ENCODE peak calls at places on chromosomes 3 and 15, in eight cellular contexts. M is RPMI7951, R is T-helper 9 cell, U is lung, X is substantia nigra, A is iPS-NIHi11, V is A549, Q is LoVo. N is an unnamed sample.

GRCh38 chr3:70990190-70990589 is 593.3 kb downstream of the FOXP1 start:
- DNase-seq in Q (no peak), A (no peak), U (no peak), X (no peak), R (no peak), V (no peak), M (no peak), N (no peak)

GRCh38 chr3:99895706-99896441 is 78.2 kb downstream of the CMSS1 start:
- DNase-seq in Q (peak; percentile 64), X (no peak), A (no peak), M (peak; percentile 94), R (no peak), V (peak; percentile 28), U (no peak), N (peak; percentile 93)

GRCh38 chr15:45715528-45715927 is 80.7 kb downstream of the SQOR start:
- DNase-seq in M (peak; percentile 36), A (no peak), V (no peak), U (no peak), X (no peak), Q (peak; percentile 16), R (no peak), N (no peak)

GRCh38 chr3:177329854-177330253 is 132.6 kb upstream of the TBL1XR1 start:
- DNase-seq in X (no peak), Q (no peak), U (peak; percentile 38), R (no peak), V (no peak), M (no peak), A (no peak), N (no peak)

GRCh38 chr15:40493089-40493840 is 22.5 kb downstream of the CHST14 start:
- DNase-seq in M (peak; percentile 83), Q (no peak), U (peak; percentile 46), X (no peak), V (no peak), R (peak; percentile 23), A (no peak), N (peak; percentile 70)

GRCh38 chr15:63089260-63090043 is 32.2 kb upstream of the LACTB start:
- DNase-seq in X (no peak), U (no peak), A (no peak), M (peak; percentile 91), R (no peak), V (peak; percentile 43), Q (no peak), N (peak; percentile 98)

GRCh38 chr3:81778678-81779182 is 17.3 kb upstream of the GBE1 start:
- DNase-seq in X (no peak), R (no peak), M (peak; percentile 70), A (no peak), V (no peak), Q (no peak), U (no peak), N (no peak)

GRCh38 chr15:80967451-80967850 is 22.2 kb downstream of the MESD start:
- DNase-seq in R (no peak), V (no peak), A (peak; percentile 73), M (peak; percentile 83), Q (no peak), X (no peak), U (no peak), N (no peak)

GRCh38 chr3:57298041-57298440 is 5.6 kb upstream of the ASB14 start:
- DNase-seq in A (peak; percentile 25), V (peak; percentile 36), Q (peak; percentile 61), X (no peak), M (peak; percentile 47), R (no peak), U (no peak), N (peak; percentile 83)

GRCh38 chr3:32239638-32240550 is 1.4 kb downstream of the CMTM8 start:
- DNase-seq in A (peak; percentile 50), R (peak; percentile 24), V (peak; percentile 79), U (peak; percentile 40), M (no peak), Q (peak; percentile 69), X (no peak), N (peak; percentile 47)

GRCh38 chr15:52236015-52236414 is 44.8 kb upstream of the GNB5 start:
- DNase-seq in V (no peak), M (peak; percentile 51), R (no peak), A (no peak), U (no peak), Q (no peak), X (no peak), N (peak; percentile 25)

GRCh38 chr3:158918008-158918407 is 116.2 kb downstream of the MFSD1 start:
- DNase-seq in R (no peak), X (peak; percentile 28), M (peak; percentile 90), V (peak; percentile 15), Q (peak; percentile 37), A (peak; percentile 64), U (no peak), N (peak; percentile 97)

GRCh38 chr3:24548278-24548677 is 53.6 kb upstream of the THRB start:
- DNase-seq in R (no peak), M (peak; percentile 33), A (no peak), Q (no peak), U (no peak), X (no peak), V (no peak), N (peak; percentile 20)

GRCh38 chr3:42836545-42837123 is 27.4 kb downstream of the ACKR2 start:
- DNase-seq in Q (no peak), R (no peak), V (no peak), M (no peak), X (no peak), A (no peak), U (no peak), N (no peak)

GRCh38 chr15:100913961-100914360 is 5.2 kb upstream of the LRRK1 start:
- DNase-seq in A (no peak), R (no peak), M (peak; percentile 48), Q (no peak), U (no peak), V (no peak), X (no peak), N (no peak)

GRCh38 chr3:111484666-111485065 is 57.3 kb upstream of the CD96 start:
- DNase-seq in X (no peak), Q (peak; percentile 13), U (no peak), M (no peak), A (no peak), R (no peak), V (no peak), N (no peak)

GRCh38 chr15:38894260-38894948 is 329.8 kb upstream of the RASGRP1 start:
- DNase-seq in Q (peak; percentile 65), A (no peak), U (no peak), V (peak; percentile 19), R (no peak), M (peak; percentile 100), X (no peak), N (peak; percentile 93)

GRCh38 chr15:62391565-62392262 is 226.6 kb upstream of the C2CD4B start:
- DNase-seq in Q (peak; percentile 60), U (no peak), X (peak; percentile 19), M (peak; percentile 62), R (no peak), V (peak; percentile 55), A (peak; percentile 66), N (no peak)

GRCh38 chr3:69033470-69033869 is 18.7 kb downstream of the TMF1 start:
- DNase-seq in V (no peak), A (no peak), U (no peak), R (no peak), X (no peak), M (peak; percentile 76), Q (no peak), N (peak; percentile 50)

GRCh38 chr3:45553469-45553974 is 41.0 kb upstream of the LIMD1 start:
- DNase-seq in V (no peak), M (peak; percentile 99), U (no peak), Q (no peak), X (no peak), R (no peak), A (no peak), N (peak; percentile 68)

GRCh38 chr3:14620512-14620911 is 31.1 kb upstream of the CCDC174 start:
- DNase-seq in X (no peak), V (no peak), Q (no peak), M (no peak), R (no peak), A (no peak), U (no peak), N (no peak)

GRCh38 chr15:79676621-79677020 is 220.2 kb downstream of the MTHFS start:
- DNase-seq in V (no peak), U (no peak), Q (no peak), A (no peak), R (no peak), X (no peak), M (no peak), N (no peak)

GRCh38 chr15:40933520-40933904 is 4.4 kb downstream of the DLL4 start:
- DNase-seq in X (no peak), A (no peak), V (no peak), M (no peak), Q (no peak), R (no peak), U (no peak), N (no peak)

GRCh38 chr15:69193948-69194827 is 33.8 kb downstream of the GLCE start:
- DNase-seq in A (no peak), M (peak; percentile 45), V (no peak), Q (no peak), R (no peak), X (no peak), U (no peak), N (peak; percentile 38)

GRCh38 chr3:128993461-128994172 is at the start of gene CFAP92:
- DNase-seq in A (peak; percentile 98), X (peak; percentile 71), M (peak; percentile 70), Q (peak; percentile 79), U (peak; percentile 91), V (peak; percentile 72), R (peak; percentile 88), N (no peak)

GRCh38 chr3:135148431-135148830 is 353.4 kb downstream of the EPHB1 start:
- DNase-seq in X (no peak), A (no peak), Q (no peak), V (no peak), M (no peak), U (no peak), R (no peak), N (no peak)

GRCh38 chr15:52159645-52160044 is 31.5 kb downstream of the GNB5 start:
- DNase-seq in A (no peak), R (no peak), M (no peak), V (no peak), Q (no peak), X (no peak), U (no peak), N (no peak)

GRCh38 chr3:196143708-196144382 is 62.0 kb upstream of the TFRC start:
- DNase-seq in V (no peak), M (no peak), A (no peak), X (no peak), U (no peak), R (no peak), Q (no peak), N (no peak)

GRCh38 chr3:24683511-24684384 is 189.1 kb upstream of the THRB start:
- DNase-seq in U (no peak), A (no peak), X (no peak), V (peak; percentile 35), Q (peak; percentile 45), R (no peak), M (peak; percentile 57), N (peak; percentile 45)

GRCh38 chr15:101258238-101259144 is 6.6 kb upstream of the CHSY1 start:
- DNase-seq in U (no peak), X (peak; percentile 54), M (peak; percentile 72), R (peak; percentile 45), V (peak; percentile 61), A (peak; percentile 46), Q (peak; percentile 79), N (peak; percentile 61)

GRCh38 chr15:60477164-60477563 is 1.8 kb downstream of the ICE2 start:
- DNase-seq in X (no peak), R (no peak), V (no peak), A (no peak), M (no peak), U (no peak), Q (no peak), N (no peak)

GRCh38 chr3:81105761-81106160 is 655.7 kb downstream of the GBE1 start:
- DNase-seq in A (no peak), X (no peak), V (no peak), U (no peak), R (no peak), Q (peak; percentile 1), M (no peak), N (peak; percentile 68)

N was measured in HT1080.